ENCODE peak calls at places on chromosome 16, in eight cellular contexts. One of them, this sample, is unnamed.

GRCh38 chr16:67177743-67178699 is 5.7 kb downstream of the MATCAP1 start:
- DNase-seq in lung: peak
- DNase-seq in brain microvascular endothelial cell: no peak
- DNase-seq in CD4-positive, alpha-beta memory T cell: peak
- DNase-seq in kidney: peak
- DNase-seq in A549: peak
- DNase-seq in uterus: no peak
- DNase-seq in heart right ventricle: peak
- DNase-seq in this sample: no peak

GRCh38 chr16:74455213-74455612 is 33.9 kb upstream of the CLEC18B start:
- DNase-seq in uterus: no peak
- DNase-seq in heart right ventricle: no peak
- DNase-seq in kidney: no peak
- DNase-seq in brain microvascular endothelial cell: peak
- DNase-seq in CD4-positive, alpha-beta memory T cell: no peak
- DNase-seq in lung: no peak
- DNase-seq in A549: no peak
- DNase-seq in this sample: peak

GRCh38 chr16:67170168-67170947 is at the start of gene NOL3:
- DNase-seq in kidney: peak
- DNase-seq in A549: peak
- DNase-seq in heart right ventricle: peak
- DNase-seq in brain microvascular endothelial cell: peak
- DNase-seq in lung: peak
- DNase-seq in uterus: peak
- DNase-seq in CD4-positive, alpha-beta memory T cell: no peak
- DNase-seq in this sample: peak

GRCh38 chr16:67936876-67937605 is 391 bp upstream of the PSMB10 start:
- DNase-seq in uterus: no peak
- DNase-seq in brain microvascular endothelial cell: no peak
- DNase-seq in A549: peak
- DNase-seq in CD4-positive, alpha-beta memory T cell: peak
- DNase-seq in lung: peak
- DNase-seq in kidney: no peak
- DNase-seq in heart right ventricle: no peak
- DNase-seq in this sample: no peak

GRCh38 chr16:53768593-53768992 is 64.6 kb downstream of the FTO start:
- DNase-seq in A549: peak
- DNase-seq in heart right ventricle: no peak
- DNase-seq in lung: peak
- DNase-seq in brain microvascular endothelial cell: peak
- DNase-seq in CD4-positive, alpha-beta memory T cell: no peak
- DNase-seq in kidney: no peak
- DNase-seq in uterus: no peak
- DNase-seq in this sample: peak

GRCh38 chr16:1169285-1170075 is 16.6 kb downstream of the CACNA1H start:
- DNase-seq in uterus: peak
- DNase-seq in CD4-positive, alpha-beta memory T cell: no peak
- DNase-seq in kidney: no peak
- DNase-seq in brain microvascular endothelial cell: no peak
- DNase-seq in lung: no peak
- DNase-seq in A549: no peak
- DNase-seq in heart right ventricle: peak
- DNase-seq in this sample: no peak

GRCh38 chr16:56608876-56609462 is 585 bp downstream of the MT2A start:
- DNase-seq in brain microvascular endothelial cell: no peak
- DNase-seq in lung: no peak
- DNase-seq in CD4-positive, alpha-beta memory T cell: no peak
- DNase-seq in uterus: no peak
- DNase-seq in A549: no peak
- DNase-seq in kidney: peak
- DNase-seq in heart right ventricle: no peak
- DNase-seq in this sample: no peak

GRCh38 chr16:4309833-4310266 is 6.0 kb upstream of the GLIS2 start:
- DNase-seq in brain microvascular endothelial cell: peak
- DNase-seq in heart right ventricle: peak
- DNase-seq in kidney: peak
- DNase-seq in A549: peak
- DNase-seq in lung: peak
- DNase-seq in CD4-positive, alpha-beta memory T cell: peak
- DNase-seq in uterus: no peak
- DNase-seq in this sample: peak

GRCh38 chr16:47018223-47018891 is 44.9 kb upstream of the DNAJA2 start:
- DNase-seq in CD4-positive, alpha-beta memory T cell: peak
- DNase-seq in A549: peak
- DNase-seq in kidney: no peak
- DNase-seq in heart right ventricle: no peak
- DNase-seq in brain microvascular endothelial cell: peak
- DNase-seq in lung: peak
- DNase-seq in uterus: no peak
- DNase-seq in this sample: no peak

GRCh38 chr16:49932943-49933342 is 77.0 kb upstream of the ZNF423 start:
- DNase-seq in A549: no peak
- DNase-seq in CD4-positive, alpha-beta memory T cell: no peak
- DNase-seq in uterus: no peak
- DNase-seq in heart right ventricle: no peak
- DNase-seq in brain microvascular endothelial cell: peak
- DNase-seq in kidney: no peak
- DNase-seq in lung: no peak
- DNase-seq in this sample: no peak

GRCh38 chr16:4403133-4403949 is 13.1 kb downstream of the CORO7 start:
- DNase-seq in heart right ventricle: no peak
- DNase-seq in CD4-positive, alpha-beta memory T cell: no peak
- DNase-seq in uterus: peak
- DNase-seq in kidney: no peak
- DNase-seq in brain microvascular endothelial cell: no peak
- DNase-seq in lung: no peak
- DNase-seq in A549: no peak
- DNase-seq in this sample: peak

GRCh38 chr16:55539049-55539448 is 27.4 kb upstream of the CAPNS2 start:
- DNase-seq in A549: no peak
- DNase-seq in heart right ventricle: no peak
- DNase-seq in brain microvascular endothelial cell: no peak
- DNase-seq in lung: no peak
- DNase-seq in CD4-positive, alpha-beta memory T cell: no peak
- DNase-seq in kidney: no peak
- DNase-seq in uterus: no peak
- DNase-seq in this sample: no peak

GRCh38 chr16:73028721-73029361 is 19.1 kb downstream of the ZFHX3 start:
- DNase-seq in brain microvascular endothelial cell: no peak
- DNase-seq in lung: no peak
- DNase-seq in A549: no peak
- DNase-seq in heart right ventricle: no peak
- DNase-seq in CD4-positive, alpha-beta memory T cell: no peak
- DNase-seq in kidney: no peak
- DNase-seq in uterus: no peak
- DNase-seq in this sample: no peak

GRCh38 chr16:61128545-61129323 is 907.5 kb downstream of the CDH8 start:
- DNase-seq in A549: no peak
- DNase-seq in brain microvascular endothelial cell: no peak
- DNase-seq in CD4-positive, alpha-beta memory T cell: no peak
- DNase-seq in uterus: no peak
- DNase-seq in lung: no peak
- DNase-seq in kidney: peak
- DNase-seq in heart right ventricle: peak
- DNase-seq in this sample: no peak

GRCh38 chr16:10245002-10245401 is 62.8 kb upstream of the GRIN2A start:
- DNase-seq in brain microvascular endothelial cell: no peak
- DNase-seq in uterus: no peak
- DNase-seq in A549: no peak
- DNase-seq in heart right ventricle: no peak
- DNase-seq in CD4-positive, alpha-beta memory T cell: no peak
- DNase-seq in lung: no peak
- DNase-seq in kidney: no peak
- DNase-seq in this sample: no peak

GRCh38 chr16:89116341-89117238 is 22.9 kb downstream of the ACSF3 start:
- DNase-seq in heart right ventricle: no peak
- DNase-seq in kidney: peak
- DNase-seq in brain microvascular endothelial cell: no peak
- DNase-seq in CD4-positive, alpha-beta memory T cell: no peak
- DNase-seq in A549: no peak
- DNase-seq in uterus: no peak
- DNase-seq in lung: no peak
- DNase-seq in this sample: no peak

GRCh38 chr16:49500211-49500610 is 126.6 kb downstream of the C16orf78 start:
- DNase-seq in brain microvascular endothelial cell: no peak
- DNase-seq in kidney: no peak
- DNase-seq in uterus: no peak
- DNase-seq in CD4-positive, alpha-beta memory T cell: no peak
- DNase-seq in lung: no peak
- DNase-seq in heart right ventricle: no peak
- DNase-seq in A549: no peak
- DNase-seq in this sample: no peak

GRCh38 chr16:49023095-49023494 is 258.5 kb downstream of the CBLN1 start:
- DNase-seq in uterus: no peak
- DNase-seq in A549: no peak
- DNase-seq in kidney: no peak
- DNase-seq in heart right ventricle: no peak
- DNase-seq in brain microvascular endothelial cell: no peak
- DNase-seq in CD4-positive, alpha-beta memory T cell: no peak
- DNase-seq in lung: no peak
- DNase-seq in this sample: no peak

GRCh38 chr16:80129791-80130190 is 411.0 kb upstream of the DYNLRB2 start:
- DNase-seq in kidney: no peak
- DNase-seq in CD4-positive, alpha-beta memory T cell: no peak
- DNase-seq in A549: no peak
- DNase-seq in uterus: no peak
- DNase-seq in brain microvascular endothelial cell: no peak
- DNase-seq in heart right ventricle: no peak
- DNase-seq in lung: no peak
- DNase-seq in this sample: no peak

GRCh38 chr16:4345439-4346204 is 5.5 kb downstream of the PAM16 start:
- DNase-seq in brain microvascular endothelial cell: no peak
- DNase-seq in CD4-positive, alpha-beta memory T cell: no peak
- DNase-seq in A549: no peak
- DNase-seq in lung: no peak
- DNase-seq in uterus: no peak
- DNase-seq in kidney: no peak
- DNase-seq in heart right ventricle: no peak
- DNase-seq in this sample: no peak

GRCh38 chr16:154223-155030 is 2.0 kb downstream of the HBZ start:
- DNase-seq in A549: no peak
- DNase-seq in uterus: no peak
- DNase-seq in heart right ventricle: no peak
- DNase-seq in lung: no peak
- DNase-seq in kidney: no peak
- DNase-seq in CD4-positive, alpha-beta memory T cell: no peak
- DNase-seq in brain microvascular endothelial cell: peak
- DNase-seq in this sample: no peak

GRCh38 chr16:69397821-69398521 is 12.2 kb upstream of the TERF2 start:
- DNase-seq in heart right ventricle: no peak
- DNase-seq in uterus: peak
- DNase-seq in A549: peak
- DNase-seq in kidney: no peak
- DNase-seq in CD4-positive, alpha-beta memory T cell: no peak
- DNase-seq in lung: no peak
- DNase-seq in brain microvascular endothelial cell: peak
- DNase-seq in this sample: peak
- H3K27ac ChIP-seq in heart right ventricle: peak
- H3K27ac ChIP-seq in uterus: peak
- H3K27ac ChIP-seq in A549: peak
- H3K27ac ChIP-seq in kidney: peak
- H3K27ac ChIP-seq in CD4-positive, alpha-beta memory T cell: no peak
- H3K27ac ChIP-seq in lung: peak
- H3K27ac ChIP-seq in brain microvascular endothelial cell: no peak
- H3K27ac ChIP-seq in this sample: peak

DNA sequence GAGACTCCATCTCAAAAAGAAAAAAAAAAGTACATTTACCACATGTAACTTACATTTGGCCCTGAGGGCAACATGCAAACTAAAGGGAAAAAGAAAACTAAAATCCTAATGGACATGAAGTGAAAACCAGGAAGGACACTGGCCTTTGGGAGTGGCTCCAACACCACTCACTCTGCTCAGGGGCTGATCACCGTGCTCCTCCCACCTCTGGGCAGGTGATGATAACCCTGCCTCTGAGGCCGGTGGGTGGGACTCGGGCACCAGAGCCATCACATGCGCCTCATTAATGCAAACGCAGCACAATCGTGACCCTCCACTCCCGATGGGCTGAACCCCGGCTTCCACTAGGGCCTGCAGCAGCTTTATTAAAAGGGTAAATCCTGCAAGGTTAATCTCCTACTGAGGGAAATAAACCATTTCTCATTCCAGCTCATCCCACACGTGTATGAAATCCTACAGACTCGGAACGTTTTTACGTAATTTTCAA is 4.7 kb downstream of the KLHDC4 start:
- DNase-seq in A549: no peak
- DNase-seq in lung: no peak
- DNase-seq in heart right ventricle: no peak
- DNase-seq in CD4-positive, alpha-beta memory T cell: no peak
- DNase-seq in kidney: no peak
- DNase-seq in uterus: no peak
- DNase-seq in brain microvascular endothelial cell: no peak
- DNase-seq in this sample: no peak
- H3K27ac ChIP-seq in A549: no peak
- H3K27ac ChIP-seq in lung: no peak
- H3K27ac ChIP-seq in heart right ventricle: no peak
- H3K27ac ChIP-seq in CD4-positive, alpha-beta memory T cell: no peak
- H3K27ac ChIP-seq in kidney: no peak
- H3K27ac ChIP-seq in uterus: no peak
- H3K27ac ChIP-seq in brain microvascular endothelial cell: no peak
- H3K27ac ChIP-seq in this sample: no peak

DNA sequence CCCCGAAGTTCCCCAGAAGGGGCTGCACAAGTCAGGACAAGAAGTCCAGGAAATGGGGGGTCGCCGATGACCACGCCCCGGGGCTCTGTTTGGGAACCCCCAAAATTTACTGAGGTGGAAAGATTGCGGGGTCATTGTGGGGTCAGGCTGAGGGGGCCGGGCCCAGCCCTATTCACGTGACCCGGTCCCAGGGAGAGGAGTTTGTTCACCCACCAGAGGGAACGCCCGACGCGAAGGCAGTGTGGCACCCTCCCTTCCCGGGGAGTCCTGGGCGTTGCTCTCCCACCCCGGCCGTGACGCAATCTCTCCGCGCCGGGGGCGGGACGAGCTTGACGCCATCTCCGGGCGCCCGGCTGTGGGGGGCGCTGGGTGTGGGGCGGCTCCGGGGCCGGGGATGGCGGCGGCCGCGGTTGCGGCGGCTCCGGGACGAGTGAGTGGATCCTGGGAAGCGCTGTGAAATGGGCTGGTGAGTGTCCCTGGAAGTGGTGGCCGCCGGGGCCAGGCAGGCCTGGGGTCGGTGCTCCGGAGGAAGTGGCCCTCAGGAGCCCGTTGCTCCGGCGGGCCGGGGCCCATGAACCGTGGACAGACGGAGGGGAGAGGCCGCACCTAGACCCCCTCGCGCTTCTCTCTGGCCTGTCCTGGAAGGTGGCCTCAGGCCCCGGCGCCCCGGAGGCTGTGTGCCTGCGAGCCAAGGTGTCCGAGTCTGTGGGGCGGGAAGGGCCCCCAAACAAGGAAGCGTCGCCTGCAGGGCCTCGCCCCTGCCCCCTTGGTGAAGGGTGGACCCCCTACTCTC is at the start of gene ATXN1L:
- DNase-seq in CD4-positive, alpha-beta memory T cell: peak
- DNase-seq in kidney: peak
- DNase-seq in brain microvascular endothelial cell: peak
- DNase-seq in uterus: peak
- DNase-seq in A549: peak
- DNase-seq in lung: peak
- DNase-seq in heart right ventricle: peak
- DNase-seq in this sample: peak
- H3K27ac ChIP-seq in CD4-positive, alpha-beta memory T cell: peak
- H3K27ac ChIP-seq in kidney: peak
- H3K27ac ChIP-seq in brain microvascular endothelial cell: peak
- H3K27ac ChIP-seq in uterus: peak
- H3K27ac ChIP-seq in A549: peak
- H3K27ac ChIP-seq in lung: peak
- H3K27ac ChIP-seq in heart right ventricle: peak
- H3K27ac ChIP-seq in this sample: peak

GRCh38 chr16:30478766-30479478 is 6.4 kb downstream of the ITGAL start:
- DNase-seq in lung: no peak
- DNase-seq in kidney: no peak
- DNase-seq in CD4-positive, alpha-beta memory T cell: no peak
- DNase-seq in brain microvascular endothelial cell: no peak
- DNase-seq in heart right ventricle: no peak
- DNase-seq in uterus: no peak
- DNase-seq in A549: no peak
- DNase-seq in this sample: no peak
- H3K27ac ChIP-seq in lung: no peak
- H3K27ac ChIP-seq in kidney: no peak
- H3K27ac ChIP-seq in CD4-positive, alpha-beta memory T cell: no peak
- H3K27ac ChIP-seq in brain microvascular endothelial cell: no peak
- H3K27ac ChIP-seq in heart right ventricle: no peak
- H3K27ac ChIP-seq in uterus: no peak
- H3K27ac ChIP-seq in A549: no peak
- H3K27ac ChIP-seq in this sample: no peak